ENCODE peak calls at places on chromosomes 7 and 10, in seven cellular contexts. One of them, this sample, is unnamed.

GRCh38 chr10:106780593-106781088 is 383.9 kb downstream of the SORCS1 start:
- DNase-seq in hypothalamus: no peak
- DNase-seq in NCI-H1105: no peak
- DNase-seq in tibial artery: no peak
- DNase-seq in Calu3: no peak
- DNase-seq in endodermal cell: no peak
- DNase-seq in hippocampal formation: no peak
- DNase-seq in this sample: no peak

GRCh38 chr10:21315321-21316220 is 209.9 kb downstream of the SKIDA1 start:
- DNase-seq in Calu3: peak
- DNase-seq in hypothalamus: no peak
- DNase-seq in endodermal cell: peak
- DNase-seq in NCI-H1105: no peak
- DNase-seq in hippocampal formation: peak
- DNase-seq in tibial artery: peak
- DNase-seq in this sample: no peak

GRCh38 chr7:47720141-47720906 is 138.4 kb upstream of the TNS3 start:
- DNase-seq in hypothalamus: no peak
- DNase-seq in tibial artery: no peak
- DNase-seq in Calu3: no peak
- DNase-seq in NCI-H1105: no peak
- DNase-seq in endodermal cell: no peak
- DNase-seq in hippocampal formation: no peak
- DNase-seq in this sample: no peak

GRCh38 chr7:75575488-75576112 is 83.5 kb downstream of the SPDYE5 start:
- DNase-seq in NCI-H1105: no peak
- DNase-seq in Calu3: no peak
- DNase-seq in tibial artery: no peak
- DNase-seq in endodermal cell: no peak
- DNase-seq in hypothalamus: no peak
- DNase-seq in hippocampal formation: no peak
- DNase-seq in this sample: no peak

GRCh38 chr7:55019691-55020480 is 1.1 kb downstream of the EGFR start:
- DNase-seq in hypothalamus: no peak
- DNase-seq in tibial artery: peak
- DNase-seq in Calu3: peak
- DNase-seq in hippocampal formation: no peak
- DNase-seq in NCI-H1105: peak
- DNase-seq in endodermal cell: peak
- DNase-seq in this sample: peak

GRCh38 chr10:86261933-86262665 is 104.5 kb downstream of the GRID1 start:
- DNase-seq in NCI-H1105: no peak
- DNase-seq in hippocampal formation: peak
- DNase-seq in hypothalamus: no peak
- DNase-seq in Calu3: peak
- DNase-seq in tibial artery: peak
- DNase-seq in endodermal cell: peak
- DNase-seq in this sample: peak

GRCh38 chr7:494906-495305 is 24.7 kb downstream of the PDGFA start:
- DNase-seq in hypothalamus: no peak
- DNase-seq in tibial artery: peak
- DNase-seq in hippocampal formation: no peak
- DNase-seq in endodermal cell: no peak
- DNase-seq in NCI-H1105: no peak
- DNase-seq in Calu3: no peak
- DNase-seq in this sample: no peak

GRCh38 chr7:28955723-28956607 is 2.2 kb downstream of the TRIL start:
- DNase-seq in endodermal cell: peak
- DNase-seq in hippocampal formation: peak
- DNase-seq in Calu3: peak
- DNase-seq in hypothalamus: no peak
- DNase-seq in NCI-H1105: peak
- DNase-seq in tibial artery: peak
- DNase-seq in this sample: peak

GRCh38 chr10:110569120-110569519 is 1.6 kb downstream of the SMC3 start:
- DNase-seq in endodermal cell: no peak
- DNase-seq in NCI-H1105: no peak
- DNase-seq in hypothalamus: no peak
- DNase-seq in hippocampal formation: no peak
- DNase-seq in tibial artery: no peak
- DNase-seq in Calu3: no peak
- DNase-seq in this sample: no peak